ENCODE peak calls at places on chromosome 22, in five cellular contexts. J, S, Q, C and P are unnamed samples.
A peak's percentile ranks its signal among the peaks of the same experiment; 100 is the strongest.

GRCh38 chr22:38943882-38944281 is 13.5 kb upstream of the APOBEC3A start:
- DNase-seq in J (no peak), S (no peak), Q (no peak), C (no peak), P (no peak)

GRCh38 chr22:33018232-33018864 is 39.8 kb downstream of the SYN3 start:
- DNase-seq in J (no peak), S (peak; percentile 64), Q (peak; percentile 22), C (peak; percentile 42), P (no peak)

GRCh38 chr22:24965822-24966626 is 13.5 kb downstream of the KIAA1671 start:
- DNase-seq in J (peak; percentile 94), S (peak; percentile 93), Q (no peak), C (peak; percentile 61), P (no peak)

GRCh38 chr22:31079095-31079642 is 1.9 kb upstream of the SMTN start:
- DNase-seq in J (no peak), S (peak; percentile 90), Q (no peak), C (no peak), P (no peak)

GRCh38 chr22:19082793-19083192 is 39.4 kb downstream of the DGCR2 start:
- DNase-seq in J (no peak), S (no peak), Q (no peak), C (no peak), P (no peak)

GRCh38 chr22:49946612-49947295 is 13.8 kb upstream of the PIM3 start:
- DNase-seq in J (no peak), S (no peak), Q (no peak), C (no peak), P (no peak)

GRCh38 chr22:27480487-27480886 is 321.1 kb downstream of the MN1 start:
- DNase-seq in J (no peak), S (no peak), Q (no peak), C (no peak), P (no peak)

GRCh38 chr22:37163618-37164534 is 14.2 kb upstream of the IL2RB start:
- DNase-seq in J (no peak), S (no peak), Q (no peak), C (no peak), P (no peak)

GRCh38 chr22:33126881-33127280 is 68.7 kb upstream of the SYN3 start:
- DNase-seq in J (no peak), S (no peak), Q (no peak), C (peak; percentile 9), P (no peak)

GRCh38 chr22:31829505-31829904 is 75.7 kb downstream of the DEPDC5 start:
- DNase-seq in J (no peak), S (no peak), Q (peak; percentile 77), C (no peak), P (no peak)

GRCh38 chr22:30327864-30328345 is 1.2 kb upstream of the TBC1D10A start:
- DNase-seq in J (peak; percentile 31), S (peak; percentile 59), Q (no peak), C (no peak), P (no peak)

GRCh38 chr22:35467788-35468187 is 67.8 kb downstream of the MCM5 start:
- DNase-seq in J (no peak), S (peak; percentile 50), Q (no peak), C (no peak), P (no peak)

GRCh38 chr22:38429460-38430128 is 25.4 kb downstream of the KCNJ4 start:
- DNase-seq in J (no peak), S (no peak), Q (no peak), C (no peak), P (no peak)

GRCh38 chr22:26579331-26579886 is 10.5 kb downstream of the TPST2 start:
- DNase-seq in J (no peak), S (no peak), Q (no peak), C (peak; percentile 51), P (peak; percentile 13)

GRCh38 chr22:35688913-35689675 is 28.6 kb upstream of the APOL5 start:
- DNase-seq in J (no peak), S (no peak), Q (no peak), C (no peak), P (no peak)

GRCh38 chr22:35540600-35541253 is at the start of gene RASD2:
- DNase-seq in J (no peak), S (peak; percentile 31), Q (peak; percentile 51), C (peak; percentile 43), P (peak; percentile 21)

GRCh38 chr22:31048570-31048969 is 32.5 kb upstream of the SMTN start:
- DNase-seq in J (no peak), S (no peak), Q (no peak), C (no peak), P (no peak)

GRCh38 chr22:36510966-36511881 is 4.4 kb upstream of the FOXRED2 start:
- DNase-seq in J (no peak), S (peak; percentile 51), Q (peak; percentile 52), C (no peak), P (no peak)

GRCh38 chr22:47943729-47944700 is 1181.6 kb downstream of the TBC1D22A start:
- DNase-seq in J (no peak), S (no peak), Q (no peak), C (no peak), P (no peak)
- H3K4me1 ChIP-seq in J (no peaks in the 10 kb centered on the region), S (no peaks in the 10 kb centered on the region), Q (no peaks in the 10 kb centered on the region), C (peaks cover 17% of the 10 kb centered on the region), P (no peaks in the 10 kb centered on the region)

DNA sequence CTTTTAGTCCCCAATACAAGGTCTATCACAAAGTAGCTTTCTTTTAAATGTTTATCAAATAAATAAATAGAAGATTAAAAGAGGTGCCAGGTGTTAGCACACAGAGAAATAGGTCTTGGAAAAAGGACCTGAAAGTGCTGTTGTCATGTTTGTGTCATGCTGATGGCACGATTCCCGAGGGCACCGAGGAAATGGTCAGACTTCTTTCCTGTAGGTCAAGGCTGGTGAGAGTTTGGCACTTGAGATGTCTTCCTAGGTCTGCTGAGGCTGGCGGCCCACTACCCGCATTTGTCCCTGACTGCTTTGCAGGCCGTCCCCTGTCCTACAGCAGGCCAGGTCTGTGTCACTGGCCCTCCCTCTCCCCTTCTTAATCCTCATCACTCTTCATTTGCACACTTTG is 112.1 kb downstream of the ATXN10 start:
- DNase-seq in J (no peak), S (peak; percentile 23), Q (no peak), C (no peak), P (no peak)
- H3K4me1 ChIP-seq in J (no peaks in the 10 kb centered on the region), S (peaks cover 40% of the 10 kb centered on the region), Q (peaks cover 91% of the 10 kb centered on the region), C (peaks cover 33% of the 10 kb centered on the region), P (no peaks in the 10 kb centered on the region)

GRCh38 chr22:48588881-48589450 is 1238.7 kb downstream of the BRD1 start:
- DNase-seq in J (no peak), S (no peak), Q (no peak), C (no peak), P (no peak)

GRCh38 chr22:48587236-48587865 is 1240.3 kb downstream of the BRD1 start:
- DNase-seq in J (no peak), S (no peak), Q (no peak), C (no peak), P (no peak)

GRCh38 chr22:48589901-48590300 is 1237.8 kb downstream of the BRD1 start:
- DNase-seq in J (no peak), S (no peak), Q (no peak), C (no peak), P (no peak)

GRCh38 chr22:48586799-48587185 is 1240.9 kb downstream of the BRD1 start:
- DNase-seq in J (no peak), S (no peak), Q (no peak), C (no peak), P (no peak)

DNA sequence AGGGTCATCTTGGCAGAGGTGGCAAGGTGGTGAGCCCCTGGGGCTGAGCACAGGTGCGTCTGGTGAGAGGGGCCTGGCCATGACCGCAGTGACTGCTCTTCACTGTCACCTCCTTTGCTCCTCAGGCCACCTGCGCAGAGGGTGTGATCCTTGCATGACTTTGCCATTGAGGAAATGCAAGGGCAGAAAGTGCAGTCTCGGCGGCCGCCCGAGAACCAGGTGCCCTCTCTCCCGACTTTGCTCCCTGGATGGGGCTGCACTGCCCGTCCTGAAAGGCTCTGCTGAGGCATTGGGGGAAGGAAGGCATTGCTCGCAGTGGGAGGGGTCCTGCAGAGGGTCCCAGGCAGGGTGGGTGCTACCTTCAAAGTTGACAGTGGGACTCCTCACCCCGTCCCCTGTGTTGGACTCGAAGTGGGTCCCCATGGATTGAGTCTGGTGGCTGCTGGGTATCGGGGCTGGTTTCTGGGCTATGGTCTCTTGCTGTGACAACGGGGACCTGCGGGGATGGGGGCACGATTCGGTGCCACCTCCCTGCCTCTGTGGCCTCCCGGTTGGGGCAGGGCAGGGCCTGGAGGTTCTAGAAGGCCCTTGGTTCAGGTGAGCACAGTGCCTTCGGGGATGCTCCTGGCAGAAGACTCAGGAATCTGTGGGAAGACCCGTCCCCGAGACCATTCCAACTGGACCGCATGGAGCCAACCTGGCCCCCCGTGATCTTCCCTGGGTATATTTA is 1239.4 kb downstream of the BRD1 start:
- DNase-seq in J (no peak), S (no peak), Q (no peak), C (no peak), P (no peak)
- H3K4me1 ChIP-seq in J (no peaks in the 10 kb centered on the region), S (no peaks in the 10 kb centered on the region), Q (no peaks in the 10 kb centered on the region), C (no peaks in the 10 kb centered on the region), P (no peaks in the 10 kb centered on the region)

DNA sequence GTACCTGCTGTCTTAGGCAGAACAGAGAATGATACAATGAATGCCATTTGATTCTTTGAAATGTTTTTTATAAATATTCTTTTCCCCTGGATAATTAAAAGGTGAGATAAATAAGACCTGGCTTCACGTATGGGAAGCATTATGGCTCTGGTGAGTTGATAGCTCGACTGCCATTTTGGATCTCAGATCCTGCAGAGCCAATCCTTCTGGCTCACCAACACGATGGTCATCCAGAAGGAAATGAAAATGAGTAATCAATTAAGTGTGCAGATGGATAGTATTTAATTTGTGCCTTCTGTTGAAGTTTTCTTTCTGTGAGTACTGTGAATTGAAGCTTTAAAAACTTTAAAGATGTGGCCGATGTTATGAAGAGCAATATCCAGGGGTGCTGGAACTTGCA is 2.7 kb downstream of the TNRC6B start:
- DNase-seq in J (no peak), S (no peak), Q (no peak), C (no peak), P (no peak)
- H3K4me1 ChIP-seq in J (no peaks in the 10 kb centered on the region), S (peaks cover 79% of the 10 kb centered on the region), Q (peaks cover 50% of the 10 kb centered on the region), C (peaks cover 11% of the 10 kb centered on the region), P (peaks cover 78% of the 10 kb centered on the region)

DNA sequence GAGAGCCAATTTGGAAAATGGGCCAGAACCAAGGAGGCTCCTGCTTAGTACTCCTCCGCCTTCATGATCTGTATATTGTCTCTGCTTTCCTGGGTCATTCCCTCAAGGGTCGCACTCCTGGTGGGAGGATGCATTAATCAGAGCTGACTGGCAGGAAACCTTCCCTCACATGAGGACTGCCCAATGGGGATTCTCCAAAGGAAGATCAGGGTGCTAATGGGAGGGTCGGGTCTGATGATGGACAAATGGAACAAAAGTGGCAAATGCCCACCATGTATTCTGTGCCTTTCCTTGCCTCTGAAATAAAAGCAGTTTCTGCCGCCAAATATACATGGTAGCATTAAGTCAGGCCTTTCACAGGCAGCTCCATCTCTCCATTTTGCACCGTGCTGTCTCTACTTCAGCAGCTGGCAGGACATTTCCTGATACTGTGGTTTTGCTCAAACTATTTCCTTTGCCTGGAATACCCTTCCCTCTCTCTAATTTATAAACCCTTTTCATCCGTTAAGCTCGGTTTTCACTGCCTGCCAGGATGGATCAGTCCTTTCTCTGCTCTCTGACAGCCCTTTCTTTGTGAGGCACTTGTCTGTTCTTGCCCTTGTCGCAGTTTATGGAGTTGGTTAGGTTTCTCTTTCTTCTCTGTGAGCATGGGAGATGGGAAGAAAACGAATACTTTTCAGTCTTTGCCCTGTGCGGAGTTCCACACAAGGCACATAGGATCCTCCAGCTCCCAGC is 13.5 kb downstream of the SREBF2 start:
- DNase-seq in J (no peak), S (no peak), Q (no peak), C (no peak), P (no peak)
- H3K4me1 ChIP-seq in J (peaks cover 7% of the 10 kb centered on the region), S (peaks cover 54% of the 10 kb centered on the region), Q (peaks cover 42% of the 10 kb centered on the region), C (no peaks in the 10 kb centered on the region), P (peaks cover 18% of the 10 kb centered on the region)

GRCh38 chr22:23212061-23213030 is 32.0 kb downstream of the BCR start:
- DNase-seq in J (no peak), S (no peak), Q (no peak), C (no peak), P (no peak)
- H3K4me1 ChIP-seq in J (no peaks in the 10 kb centered on the region), S (peaks cover 45% of the 10 kb centered on the region), Q (no peaks in the 10 kb centered on the region), C (peaks cover 3% of the 10 kb centered on the region), P (peaks cover 22% of the 10 kb centered on the region)